ENCODE peak calls at places on chromosomes 12 and 14, in nine cellular contexts. B, P, K, L, N, Q, S, J and I are unnamed samples.

GRCh38 chr12:1171657-1172056 is 180.6 kb downstream of the ERC1 start:
- DNase-seq in B (no peak), P (no peak), K (no peak), L (peak; percentile 10), N (no peak), Q (no peak), S (peak; percentile 29), J (no peak), I (peak; percentile 63)

GRCh38 chr14:78631551-78631950 is 461.4 kb downstream of the NRXN3 start:
- DNase-seq in B (no peak), P (no peak), K (no peak), L (no peak), N (no peak), Q (no peak), S (no peak), J (no peak), I (no peak)

GRCh38 chr14:45181806-45182205 is 46.1 kb downstream of the FANCM start:
- DNase-seq in B (no peak), P (no peak), K (no peak), L (no peak), N (no peak), Q (no peak), S (no peak), J (no peak), I (peak; percentile 18)

GRCh38 chr12:62647586-62647985 is 181.0 kb downstream of the MON2 start:
- DNase-seq in B (no peak), P (no peak), K (no peak), L (no peak), N (peak; percentile 80), Q (no peak), S (no peak), J (peak; percentile 9), I (no peak)

GRCh38 chr12:79689041-79689476 is 1.7 kb downstream of the PAWR start:
- DNase-seq in B (no peak), P (no peak), K (no peak), L (no peak), N (no peak), Q (no peak), S (no peak), J (no peak), I (no peak)

GRCh38 chr12:78385541-78385940 is 479.0 kb upstream of the SYT1 start:
- DNase-seq in B (no peak), P (no peak), K (no peak), L (no peak), N (no peak), Q (no peak), S (no peak), J (no peak), I (no peak)

GRCh38 chr12:49232940-49233841 is 31.7 kb upstream of the TUBA1C start:
- DNase-seq in B (no peak), P (no peak), K (no peak), L (peak; percentile 78), N (peak; percentile 66), Q (no peak), S (no peak), J (peak; percentile 74), I (no peak)

GRCh38 chr12:127628655-127629054 is 638.3 kb upstream of the TMEM132C start:
- DNase-seq in B (peak; percentile 82), P (no peak), K (no peak), L (no peak), N (no peak), Q (no peak), S (no peak), J (no peak), I (no peak)

GRCh38 chr14:61034416-61035100 is 53.5 kb downstream of the SLC38A6 start:
- DNase-seq in B (no peak), P (no peak), K (no peak), L (no peak), N (no peak), Q (no peak), S (no peak), J (no peak), I (peak; percentile 59)

GRCh38 chr12:27583057-27583797 is 59.2 kb downstream of the PPFIBP1 start:
- DNase-seq in B (no peak), P (no peak), K (no peak), L (no peak), N (no peak), Q (no peak), S (no peak), J (no peak), I (peak; percentile 62)

GRCh38 chr12:27919671-27920235 is 52.8 kb downstream of the PTHLH start:
- DNase-seq in B (no peak), P (no peak), K (no peak), L (no peak), N (no peak), Q (no peak), S (no peak), J (no peak), I (no peak)

GRCh38 chr12:90548595-90548994 is 406.4 kb downstream of the CCER1 start:
- DNase-seq in B (no peak), P (no peak), K (no peak), L (no peak), N (no peak), Q (no peak), S (no peak), J (no peak), I (no peak)

GRCh38 chr12:3752096-3752709 is 706 bp downstream of the CRACR2A start:
- DNase-seq in B (no peak), P (peak; percentile 44), K (peak; percentile 70), L (no peak), N (no peak), Q (no peak), S (peak; percentile 9), J (no peak), I (peak; percentile 62)

GRCh38 chr14:88352299-88353097 is 29.4 kb upstream of the KCNK10 start:
- DNase-seq in B (no peak), P (no peak), K (no peak), L (peak; percentile 73), N (no peak), Q (no peak), S (no peak), J (no peak), I (no peak)

GRCh38 chr14:29820785-29821184 is 106.9 kb downstream of the PRKD1 start:
- DNase-seq in B (no peak), P (no peak), K (no peak), L (no peak), N (no peak), Q (no peak), S (no peak), J (no peak), I (no peak)

GRCh38 chr12:46938071-46938678 is 112.4 kb upstream of the SLC38A4 start:
- DNase-seq in B (no peak), P (no peak), K (no peak), L (no peak), N (no peak), Q (no peak), S (no peak), J (no peak), I (no peak)

GRCh38 chr14:23512156-23512555 is 39.4 kb downstream of the ZFHX2 start:
- DNase-seq in B (no peak), P (no peak), K (peak; percentile 8), L (no peak), N (no peak), Q (no peak), S (no peak), J (no peak), I (no peak)

GRCh38 chr14:99611639-99612038 is 7.6 kb upstream of the CCDC85C start:
- DNase-seq in B (no peak), P (no peak), K (no peak), L (no peak), N (no peak), Q (no peak), S (no peak), J (no peak), I (no peak)

GRCh38 chr14:61109288-61109687 is 128.2 kb downstream of the SLC38A6 start:
- DNase-seq in B (no peak), P (no peak), K (no peak), L (no peak), N (no peak), Q (no peak), S (no peak), J (no peak), I (no peak)

GRCh38 chr12:30701056-30701455 is 5.4 kb upstream of the IPO8 start:
- DNase-seq in B (no peak), P (no peak), K (no peak), L (no peak), N (no peak), Q (no peak), S (no peak), J (no peak), I (no peak)

GRCh38 chr14:69039287-69039628 is 60.2 kb upstream of the ACTN1 start:
- DNase-seq in B (no peak), P (no peak), K (no peak), L (no peak), N (no peak), Q (no peak), S (no peak), J (no peak), I (peak; percentile 79)

GRCh38 chr12:96989916-96990315 is 82.9 kb downstream of the NEDD1 start:
- DNase-seq in B (no peak), P (no peak), K (no peak), L (peak; percentile 10), N (no peak), Q (no peak), S (no peak), J (no peak), I (peak; percentile 50)

GRCh38 chr12:14573118-14573517 is 5.4 kb upstream of the PLBD1 start:
- DNase-seq in B (no peak), P (no peak), K (no peak), L (no peak), N (no peak), Q (no peak), S (no peak), J (no peak), I (no peak)

GRCh38 chr12:79296128-79296527 is 394.6 kb downstream of the PAWR start:
- DNase-seq in B (no peak), P (no peak), K (no peak), L (no peak), N (no peak), Q (no peak), S (no peak), J (no peak), I (no peak)

GRCh38 chr12:101995684-101996083 is 66.1 kb downstream of the WASHC3 start:
- DNase-seq in B (no peak), P (no peak), K (no peak), L (no peak), N (no peak), Q (no peak), S (no peak), J (no peak), I (no peak)

GRCh38 chr12:123106640-123107359 is 44.1 kb downstream of the PITPNM2 start:
- DNase-seq in B (no peak), P (peak; percentile 48), K (peak; percentile 75), L (no peak), N (no peak), Q (peak; percentile 15), S (no peak), J (no peak), I (peak; percentile 44)